ENCODE peak calls at places on chromosomes 7 and 10, in nine cellular contexts. K is HAP-1; L is CD4-positive, CD25-positive, alpha-beta regulatory T cell; E is HCT116; M is mammary epithelial cell; X is adipocyte; Z is thoracic aorta; H is cardiac muscle cell; B is left ventricle myocardium inferior. I is an unnamed sample. For H3K4me1, the result is how much of the 10 kb centered on the place peaks cover.

GRCh38 chr7:120587281-120587680 is 270.7 kb downstream of the TSPAN12 start:
- DNase-seq in E (no peak), L (no peak), K (no peak), Z (no peak), X (no peak), B (no peak), M (no peak), H (no peak), I (no peak)

GRCh38 chr10:13213163-13213562 is 21.0 kb downstream of the UCMA start:
- DNase-seq in Z (no peak), E (no peak), X (no peak), L (no peak), B (no peak), K (no peak), H (no peak), M (no peak), I (no peak)

GRCh38 chr10:33521062-33521461 is 186.6 kb upstream of the NRP1 start:
- DNase-seq in M (no peak), Z (no peak), L (no peak), B (no peak), K (no peak), E (no peak), H (peak), X (no peak), I (peak)

GRCh38 chr7:107728276-107728675 is 15.7 kb upstream of the CBLL1 start:
- DNase-seq in X (no peak), M (no peak), K (no peak), L (no peak), E (no peak), Z (no peak), B (no peak), H (no peak), I (no peak)

GRCh38 chr10:132861884-132862461 is 76.0 kb upstream of the NKX6-2 start:
- DNase-seq in K (no peak), E (no peak), M (no peak), B (peak), Z (no peak), H (no peak), X (no peak), L (no peak), I (no peak)

GRCh38 chr7:80078159-80078731 is 56.4 kb upstream of the GNAI1 start:
- DNase-seq in M (peak), X (peak), Z (no peak), B (no peak), L (no peak), K (no peak), H (peak), E (no peak), I (peak)

GRCh38 chr10:79025113-79025832 is 43.5 kb upstream of the ZMIZ1 start:
- DNase-seq in X (no peak), H (no peak), M (no peak), K (no peak), E (no peak), L (peak), B (no peak), Z (no peak), I (no peak)

GRCh38 chr7:82443801-82444219 is 233 bp upstream of the CACNA2D1 start:
- DNase-seq in Z (peak), B (peak), K (peak), L (no peak), X (peak), E (no peak), H (peak), M (peak), I (peak)

GRCh38 chr7:137968890-137969289 is 33.0 kb downstream of the CREB3L2 start:
- DNase-seq in Z (no peak), H (no peak), B (no peak), X (no peak), M (no peak), E (no peak), L (no peak), K (no peak), I (no peak)

GRCh38 chr10:65065278-65065677 is 1544.1 kb downstream of the REEP3 start:
- DNase-seq in K (no peak), Z (no peak), L (no peak), X (no peak), B (no peak), E (no peak), H (no peak), M (no peak), I (no peak)

GRCh38 chr10:84195044-84195830 is 900 bp downstream of the CDHR1 start:
- DNase-seq in X (no peak), B (no peak), Z (no peak), L (no peak), E (no peak), H (no peak), K (no peak), M (no peak), I (no peak)

GRCh38 chr10:110356628-110357245 is 52.0 kb upstream of the SMNDC1 start:
- DNase-seq in M (peak), H (peak), L (peak), X (peak), B (no peak), K (no peak), Z (no peak), E (peak), I (peak)

GRCh38 chr7:115449689-115450088 is 527.8 kb downstream of the MDFIC start:
- DNase-seq in E (no peak), M (no peak), Z (no peak), L (no peak), X (no peak), K (no peak), B (no peak), H (no peak), I (peak)

GRCh38 chr7:126606331-126606730 is 646.4 kb downstream of the GRM8 start:
- DNase-seq in B (no peak), E (no peak), H (no peak), L (no peak), K (no peak), M (peak), X (no peak), Z (no peak), I (no peak)

GRCh38 chr10:107576746-107577145 is 412.2 kb upstream of the SORCS1 start:
- DNase-seq in H (no peak), E (no peak), M (peak), X (no peak), L (no peak), K (no peak), Z (no peak), B (no peak), I (peak)

GRCh38 chr10:119608316-119609155 is 11.8 kb upstream of the TIAL1 start:
- DNase-seq in B (peak), X (peak), K (peak), E (peak), L (no peak), H (peak), Z (no peak), M (peak), I (peak)

GRCh38 chr10:58107506-58107905 is 160.2 kb downstream of the IPMK start:
- DNase-seq in E (no peak), H (peak), Z (no peak), X (peak), K (no peak), B (no peak), L (no peak), M (peak), I (peak)

GRCh38 chr10:6936931-6937330 is 356.9 kb upstream of the PRKCQ start:
- DNase-seq in H (no peak), X (no peak), B (no peak), L (no peak), E (no peak), M (no peak), Z (no peak), K (peak), I (no peak)

GRCh38 chr7:93941956-93942355 is 20.4 kb downstream of the GNG11 start:
- DNase-seq in X (no peak), B (no peak), M (peak), H (peak), K (no peak), E (no peak), Z (no peak), L (no peak), I (no peak)

GRCh38 chr10:124912487-124912886 is 29.4 kb upstream of the ZRANB1 start:
- DNase-seq in X (no peak), M (no peak), Z (no peak), L (no peak), E (no peak), H (no peak), B (no peak), K (no peak), I (no peak)

GRCh38 chr10:131700506-131700905 is 200.3 kb upstream of the PPP2R2D start:
- DNase-seq in E (no peak), X (no peak), M (no peak), H (no peak), Z (no peak), B (no peak), L (no peak), K (no peak), I (no peak)

GRCh38 chr7:50663396-50664102 is 98.3 kb upstream of the DDC start:
- DNase-seq in M (peak), E (no peak), B (no peak), L (no peak), X (no peak), K (no peak), Z (no peak), H (no peak), I (no peak)

GRCh38 chr10:97701438-97702064 is 12.0 kb upstream of the MARVELD1 start:
- DNase-seq in E (no peak), L (peak), M (peak), B (no peak), H (peak), Z (no peak), K (peak), X (peak), I (peak)

GRCh38 chr10:43254881-43255643 is 11.8 kb downstream of the RASGEF1A start:
- DNase-seq in H (no peak), Z (no peak), X (no peak), B (peak), K (no peak), M (no peak), L (no peak), E (no peak), I (no peak)

GRCh38 chr10:74924251-74924954 is 98.0 kb downstream of the KAT6B start:
- DNase-seq in B (no peak), H (peak), Z (no peak), X (peak), K (peak), L (no peak), E (peak), M (peak), I (peak)

GRCh38 chr7:139060838-139061237 is 25.0 kb upstream of the ZC3HAV1L start:
- DNase-seq in H (no peak), Z (no peak), X (peak), E (no peak), L (no peak), B (no peak), K (no peak), M (no peak), I (no peak)
- H3K4me1 ChIP-seq in H (under half), Z (under half), X (under half), E (under half), L (under half), B (under half), K (under half), M (under half), I (under half)

DNA sequence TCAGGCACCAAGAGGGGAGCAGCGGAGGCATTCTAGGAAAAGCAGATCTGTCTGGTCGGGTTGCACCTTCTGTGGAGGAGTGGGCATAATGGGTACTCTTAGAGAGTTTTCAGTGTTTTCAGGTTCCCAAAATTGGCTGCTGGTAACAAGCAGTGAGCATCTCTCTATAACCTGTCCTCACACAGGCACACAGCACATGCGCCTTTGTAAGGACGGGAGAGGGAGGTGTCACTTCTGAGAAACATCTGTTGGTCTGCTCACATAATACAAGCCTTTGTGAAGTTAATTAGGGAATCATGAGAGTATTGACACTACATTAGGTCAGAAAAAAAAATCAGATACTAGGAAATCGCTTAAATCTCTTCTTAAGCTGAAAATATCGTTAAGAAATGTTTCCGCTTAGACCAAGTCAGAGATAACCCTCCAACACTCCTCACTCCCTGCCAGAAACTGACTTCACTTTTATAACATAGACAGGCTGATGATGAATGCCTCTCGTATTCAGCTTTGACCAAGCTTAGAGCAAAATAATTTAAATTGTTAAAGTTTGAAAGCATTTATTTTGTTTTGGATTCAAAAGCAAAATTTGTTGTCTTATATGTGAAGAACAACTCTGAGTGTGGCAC is 769.8 kb downstream of the TNS3 start:
- DNase-seq in X (peak), L (no peak), H (peak), E (no peak), B (no peak), M (no peak), Z (no peak), K (no peak), I (no peak)
- H3K4me1 ChIP-seq in X (under half), L (under half), H (under half), E (under half), B (under half), M (under half), Z (under half), K (under half), I (under half)

GRCh38 chr7:44646176-44646920 is 39.9 kb downstream of the OGDH start:
- DNase-seq in B (no peak), L (no peak), Z (no peak), X (peak), M (no peak), K (no peak), E (no peak), H (no peak), I (no peak)
- H3K4me1 ChIP-seq in B (half or more), L (under half), Z (under half), X (under half), M (under half), K (under half), E (under half), H (under half), I (under half)

GRCh38 chr10:3828404-3829192 is 43.6 kb upstream of the KLF6 start:
- DNase-seq in K (peak), H (peak), E (no peak), Z (no peak), L (peak), M (peak), B (no peak), X (peak), I (peak)
- H3K4me1 ChIP-seq in K (under half), H (under half), E (under half), Z (under half), L (under half), M (under half), B (under half), X (under half), I (under half)

DNA sequence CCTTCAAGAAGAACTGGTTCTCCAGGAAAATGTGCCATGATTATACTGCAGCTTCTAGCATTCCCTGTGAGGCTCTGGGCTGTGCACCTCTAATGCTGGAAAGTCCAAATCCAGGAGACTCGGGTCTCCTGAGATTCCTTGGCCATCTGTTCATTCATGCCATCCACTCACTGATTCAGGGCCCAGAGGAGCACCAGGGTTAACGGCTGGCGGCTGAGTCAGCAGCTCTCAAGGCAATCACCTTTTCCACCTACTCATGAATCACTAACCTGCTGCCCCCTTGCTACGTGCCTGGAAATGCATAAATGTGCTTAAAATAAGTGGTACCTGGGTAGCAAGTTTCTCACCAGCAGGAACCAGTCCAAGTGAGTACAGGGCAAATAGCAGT is 132.7 kb downstream of the KCNMA1 start:
- DNase-seq in X (peak), H (no peak), E (peak), B (no peak), L (no peak), M (peak), Z (no peak), K (no peak), I (peak)
- H3K4me1 ChIP-seq in X (under half), H (under half), E (half or more), B (under half), L (under half), M (half or more), Z (half or more), K (under half), I (half or more)

DNA sequence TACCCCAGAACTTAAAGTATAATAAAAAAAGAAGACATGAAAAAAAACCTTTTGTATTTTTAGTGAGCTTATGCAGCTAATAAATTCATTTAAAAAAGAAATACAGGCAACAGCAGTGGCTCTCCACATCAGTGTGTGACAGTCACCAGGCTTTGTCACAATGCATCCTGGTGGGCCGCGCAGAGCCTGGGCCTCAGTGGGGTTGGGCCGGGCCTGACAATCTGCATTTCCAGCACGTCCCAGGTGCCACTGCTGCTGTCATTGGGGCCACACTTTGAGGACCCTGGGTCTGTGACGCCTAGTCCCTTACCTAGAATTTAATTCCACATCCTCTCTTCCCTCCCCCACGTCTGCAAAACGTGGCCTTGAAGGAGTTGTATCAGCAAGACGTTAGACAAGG is 284.5 kb downstream of the ADARB2 start:
- DNase-seq in L (no peak), H (no peak), E (no peak), K (no peak), X (no peak), B (no peak), M (no peak), Z (no peak), I (no peak)
- H3K4me1 ChIP-seq in L (under half), H (under half), E (under half), K (under half), X (under half), B (under half), M (under half), Z (under half), I (under half)

GRCh38 chr7:77800730-77801129 is 2.2 kb downstream of the PHTF2 start:
- DNase-seq in M (no peak), E (no peak), K (no peak), Z (no peak), H (no peak), B (no peak), L (no peak), X (no peak), I (no peak)
- H3K4me1 ChIP-seq in M (under half), E (under half), K (under half), Z (under half), H (under half), B (half or more), L (half or more), X (under half), I (under half)

DNA sequence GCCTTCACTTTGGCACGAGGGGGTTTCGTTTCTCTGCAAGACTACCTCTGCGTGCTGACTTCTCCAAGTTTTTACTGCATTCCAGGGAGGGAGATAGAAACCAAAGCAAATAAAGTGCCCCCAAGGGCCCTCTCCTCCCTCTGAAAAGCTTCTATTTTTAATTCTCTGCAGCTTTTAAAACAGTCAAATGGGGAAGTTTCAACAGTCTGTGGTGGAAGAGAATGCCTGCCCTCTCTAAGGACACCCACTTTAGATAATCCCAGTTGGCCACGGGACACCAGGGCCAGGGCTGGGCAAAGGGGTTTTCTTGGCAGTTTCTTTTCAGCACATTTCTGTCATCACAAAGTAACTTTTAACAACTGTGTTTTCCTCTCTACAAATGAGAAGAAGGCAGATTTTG is 386.7 kb upstream of the NPVF start:
- DNase-seq in H (peak), L (no peak), X (no peak), Z (no peak), E (no peak), B (no peak), K (no peak), M (no peak), I (no peak)
- H3K4me1 ChIP-seq in H (under half), L (under half), X (under half), Z (half or more), E (under half), B (under half), K (under half), M (under half), I (under half)

GRCh38 chr10:91705948-91706670 is 73.2 kb upstream of the PPP1R3C start:
- DNase-seq in K (no peak), Z (no peak), L (no peak), E (no peak), H (no peak), B (no peak), M (no peak), X (no peak), I (no peak)
- H3K4me1 ChIP-seq in K (under half), Z (under half), L (under half), E (under half), H (under half), B (under half), M (under half), X (under half), I (under half)

GRCh38 chr7:127807829-127808228 is 155.8 kb downstream of the SND1 start:
- DNase-seq in Z (no peak), M (no peak), B (no peak), X (no peak), E (no peak), H (no peak), K (peak), L (no peak), I (no peak)

GRCh38 chr7:127807340-127807739 is 155.3 kb downstream of the SND1 start:
- DNase-seq in X (no peak), H (no peak), Z (no peak), K (peak), M (no peak), B (no peak), L (no peak), E (no peak), I (no peak)

GRCh38 chr7:127799535-127800305 is 147.7 kb downstream of the SND1 start:
- DNase-seq in X (no peak), B (no peak), H (no peak), M (no peak), Z (no peak), E (no peak), K (peak), L (no peak), I (no peak)

GRCh38 chr7:127802845-127803244 is 150.9 kb downstream of the SND1 start:
- DNase-seq in M (no peak), H (no peak), L (no peak), Z (no peak), K (no peak), B (no peak), X (no peak), E (no peak), I (no peak)

GRCh38 chr7:127803626-127804025 is 151.6 kb downstream of the SND1 start:
- DNase-seq in X (no peak), E (no peak), Z (no peak), H (peak), K (no peak), B (no peak), L (no peak), M (peak), I (peak)
- H3K4me1 ChIP-seq in X (under half), E (under half), Z (under half), H (under half), K (under half), B (under half), L (under half), M (under half), I (under half)